ENCODE peak calls at places on chromosomes 4 and X, in four cellular contexts. J, H, S and A are unnamed samples.

GRCh38 chr4:176376032-176376614 is 56.4 kb downstream of the SPCS3 start:
- DNase-seq in J (no peak), H (no peak), S (peak; percentile 42), A (peak; percentile 39)

GRCh38 chrX:76148753-76149152 is 24.1 kb upstream of the PBDC1 start:
- DNase-seq in J (peak; percentile 42), H (no peak), S (peak; percentile 26), A (peak; percentile 10)

GRCh38 chr4:71630783-71631182 is 153.1 kb downstream of the GC start:
- DNase-seq in J (no peak), H (no peak), S (no peak), A (no peak)

GRCh38 chr4:168797738-168798375 is 212.2 kb downstream of the CBR4 start:
- DNase-seq in J (no peak), H (no peak), S (no peak), A (no peak)

GRCh38 chr4:80471701-80472100 is 136.2 kb downstream of the CFAP299 start:
- DNase-seq in J (no peak), H (no peak), S (peak; percentile 68), A (peak; percentile 26)

GRCh38 chrX:20140410-20140809 is 1.2 kb downstream of the EIF1AX start:
- DNase-seq in J (no peak), H (no peak), S (no peak), A (no peak)

GRCh38 chr4:157791236-157791635 is 381.6 kb downstream of the GASK1B start:
- DNase-seq in J (no peak), H (no peak), S (no peak), A (no peak)

GRCh38 chr4:132344924-132345828 is 803.9 kb upstream of the PCDH10 start:
- DNase-seq in J (no peak), H (no peak), S (peak; percentile 6), A (no peak)

GRCh38 chr4:172143605-172144314 is 330.6 kb downstream of the GALNTL6 start:
- DNase-seq in J (no peak), H (no peak), S (no peak), A (no peak)

GRCh38 chr4:148093065-148093464 is 349.1 kb downstream of the NR3C2 start:
- DNase-seq in J (no peak), H (no peak), S (no peak), A (no peak)

GRCh38 chr4:23838131-23838530 is 51.7 kb downstream of the PPARGC1A start:
- DNase-seq in J (no peak), H (no peak), S (no peak), A (no peak)

GRCh38 chr4:185359767-185360446 is 35.8 kb downstream of the LRP2BP start:
- DNase-seq in J (no peak), H (no peak), S (no peak), A (peak; percentile 32)

GRCh38 chrX:100687128-100687527 is 43.1 kb downstream of the SRPX2 start:
- DNase-seq in J (no peak), H (no peak), S (no peak), A (no peak)

GRCh38 chrX:125193921-125194320 is 125.8 kb upstream of the TEX13C start:
- DNase-seq in J (no peak), H (no peak), S (no peak), A (no peak)

GRCh38 chr4:173829565-173829964 is 299.5 kb upstream of the HAND2 start:
- DNase-seq in J (no peak), H (no peak), S (no peak), A (no peak)

GRCh38 chr4:147057631-147057980 is 111.9 kb upstream of the TTC29 start:
- DNase-seq in J (no peak), H (no peak), S (peak; percentile 17), A (peak; percentile 59)

GRCh38 chr4:68655764-68656444 is 14.5 kb downstream of the UGT2B15 start:
- DNase-seq in J (no peak), H (no peak), S (peak; percentile 31), A (no peak)

GRCh38 chrX:42420431-42420830 is 357.5 kb downstream of the PPP1R2C start:
- DNase-seq in J (no peak), H (no peak), S (no peak), A (no peak)

GRCh38 chr4:174658246-174658645 is 136.0 kb upstream of the HPGD start:
- DNase-seq in J (no peak), H (no peak), S (no peak), A (no peak)

GRCh38 chrX:102712967-102713677 is 874 bp downstream of the GPRASP2 start:
- DNase-seq in J (peak; percentile 61), H (peak; percentile 34), S (peak; percentile 64), A (peak; percentile 21)

GRCh38 chr4:102774254-102774653 is 13.5 kb upstream of the MANBA start:
- DNase-seq in J (no peak), H (no peak), S (no peak), A (no peak)

GRCh38 chr4:150108693-150109092 is 30.4 kb downstream of the DCLK2 start:
- DNase-seq in J (no peak), H (no peak), S (no peak), A (no peak)

GRCh38 chr4:98745372-98745771 is 87.0 kb upstream of the TSPAN5 start:
- DNase-seq in J (no peak), H (no peak), S (peak; percentile 56), A (no peak)

GRCh38 chrX:106902684-106903083 is 457 bp downstream of the RIPPLY1 start:
- DNase-seq in J (no peak), H (no peak), S (no peak), A (no peak)

GRCh38 chr4:146158036-146158745 is 17.3 kb upstream of the LSM6 start:
- DNase-seq in J (no peak), H (no peak), S (no peak), A (no peak)

GRCh38 chr4:10960386-10960785 is 275.8 kb upstream of the CLNK start:
- DNase-seq in J (no peak), H (no peak), S (no peak), A (no peak)

GRCh38 chr4:142226014-142226413 is 589.6 kb downstream of the IL15 start:
- DNase-seq in J (no peak), H (no peak), S (no peak), A (no peak)

GRCh38 chrX:23317799-23318724 is 16.6 kb upstream of the PTCHD1 start:
- DNase-seq in J (peak; percentile 19), H (no peak), S (peak; percentile 53), A (no peak)

GRCh38 chr4:160224049-160224448 is 1121.2 kb downstream of the RAPGEF2 start:
- DNase-seq in J (no peak), H (no peak), S (no peak), A (no peak)

GRCh38 chr4:76219299-76220055 is 5.9 kb upstream of the SCARB2 start:
- DNase-seq in J (no peak), H (no peak), S (no peak), A (peak; percentile 82)

GRCh38 chr4:119659576-119659975 is 31.0 kb upstream of the PDE5A start:
- DNase-seq in J (no peak), H (no peak), S (no peak), A (peak; percentile 63)

GRCh38 chrX:119467433-119467832 is 811 bp upstream of the SLC25A5 start:
- DNase-seq in J (no peak), H (no peak), S (no peak), A (no peak)

GRCh38 chrX:119468930-119469635 is 839 bp downstream of the SLC25A5 start:
- DNase-seq in J (peak; percentile 91), H (peak; percentile 74), S (peak; percentile 78), A (peak; percentile 76)

GRCh38 chrX:119468186-119468929 is at the start of gene SLC25A5:
- DNase-seq in J (peak; percentile 87), H (peak; percentile 45), S (peak; percentile 84), A (peak; percentile 92)

GRCh38 chrX:119466970-119467369 is 1.3 kb upstream of the SLC25A5 start:
- DNase-seq in J (no peak), H (no peak), S (no peak), A (no peak)

GRCh38 chrX:119467842-119468185 is 430 bp upstream of the SLC25A5 start:
- DNase-seq in J (no peak), H (no peak), S (no peak), A (no peak)
- H3K4me3 ChIP-seq in J (peak overlapping the region; percentile 77), H (peak overlapping the region; percentile 52), S (peak overlapping the region; percentile 80), A (peak overlapping the region; percentile 60)

DNA sequence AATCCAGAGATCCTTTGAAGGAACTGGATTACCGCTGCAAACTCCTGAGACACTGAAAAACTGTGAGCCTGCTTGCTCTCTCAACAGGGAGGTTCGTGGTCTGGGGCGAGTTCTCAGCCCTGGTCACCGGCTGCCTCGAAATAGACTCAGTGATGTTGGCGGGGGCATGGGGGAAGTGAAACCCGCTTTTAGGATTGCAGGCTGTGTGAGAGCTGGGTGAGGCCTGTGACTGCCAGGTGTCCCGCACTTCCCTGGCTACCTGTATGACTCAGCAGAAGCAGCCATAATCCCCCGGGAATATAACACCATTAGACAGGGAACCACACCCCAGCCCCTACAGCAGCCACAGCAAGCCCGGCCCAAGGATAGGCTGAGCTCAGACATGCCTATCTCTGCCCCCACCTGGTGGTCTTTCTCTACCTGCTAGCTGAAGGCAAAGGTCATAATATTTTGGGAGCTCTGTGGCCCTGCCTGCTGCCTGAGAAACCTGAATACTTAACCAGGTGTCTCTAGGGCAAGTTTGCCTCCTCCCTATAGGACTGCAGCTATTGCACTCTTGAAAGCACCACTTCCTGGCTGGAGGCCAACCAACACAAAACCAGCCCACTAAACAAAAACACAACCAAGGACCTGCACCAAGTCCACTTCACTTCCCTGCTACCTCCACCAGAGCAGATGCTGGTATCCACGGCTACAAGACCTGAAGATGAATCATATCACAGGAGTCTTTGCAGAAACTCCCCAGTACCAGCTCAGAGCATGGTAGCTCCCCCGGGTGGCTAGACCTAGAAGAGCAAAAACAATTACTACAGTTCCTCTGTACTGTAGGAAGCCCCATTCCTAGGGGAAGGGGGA is 202.0 kb downstream of the RRAGB start:
- DNase-seq in J (no peak), H (no peak), S (peak; percentile 6), A (no peak)
- TF ChIP-seq CTCF in J (no peak), H (no peak), S (peak; percentile 27), A (no peak)

GRCh38 chr4:3484057-3484973 is 21.2 kb downstream of the DOK7 start:
- DNase-seq in J (peak; percentile 88), H (no peak), S (no peak), A (no peak)
- H3K4me3 ChIP-seq in J (no peak overlapping the region), H (no peak overlapping the region), S (no peak overlapping the region), A (no peak overlapping the region)

DNA sequence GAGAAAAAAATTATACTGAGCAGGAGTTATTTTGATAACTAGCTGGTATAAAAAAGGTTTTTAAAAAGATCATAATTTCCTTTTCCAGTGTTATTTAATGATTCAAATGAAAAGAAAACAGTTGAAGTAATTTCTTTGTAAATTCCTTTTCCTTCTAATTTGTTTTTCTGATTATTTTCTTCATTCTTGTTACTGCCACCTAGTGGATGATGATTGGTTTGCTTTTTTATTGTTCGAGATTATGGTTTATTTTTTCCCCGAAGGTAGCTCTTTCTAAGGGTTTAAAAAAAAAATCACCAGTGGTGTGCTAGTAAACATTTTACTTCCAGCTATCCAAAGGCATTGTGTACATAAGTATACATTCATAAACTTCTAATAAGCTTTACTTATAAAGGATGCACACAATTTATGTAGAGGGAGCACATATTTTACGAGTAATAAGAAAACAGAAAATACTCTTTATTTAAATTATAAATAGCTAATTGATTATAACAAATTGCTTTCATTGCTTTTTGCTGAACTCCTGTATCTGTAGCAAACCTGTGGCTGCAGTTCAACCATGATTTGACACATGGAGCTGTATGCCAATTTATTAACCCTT is 98.0 kb upstream of the ANK2 start:
- DNase-seq in J (no peak), H (no peak), S (peak; percentile 63), A (no peak)
- TF ChIP-seq CTCF in J (peak; percentile 53), H (peak; percentile 56), S (no peak), A (peak; percentile 35)

GRCh38 chrX:33339219-33339618 is 127.9 kb upstream of the DMD start:
- DNase-seq in J (no peak), H (no peak), S (peak; percentile 2), A (no peak)
- H3K4me3 ChIP-seq in J (peak overlapping the region; percentile 10), H (peak overlapping the region; percentile 8), S (no peak overlapping the region), A (no peak overlapping the region)